ENCODE peak calls at places on chromosomes 4 and X, in ten cellular contexts. X is uterus, B is progenitor cell of endocrine pancreas, O is stomach, U is A549, L is mesothelial cell of epicardium, T is HCT116, C is GM23338, M is OCI-LY7, D is AG10803. N is an unnamed sample.

GRCh38 chr4:3766207-3766790 is at the start of gene ADRA2C:
- DNase-seq in B (no peak), X (peak), T (no peak), C (peak), D (peak), U (peak), O (no peak), L (no peak), M (no peak), N (no peak)

GRCh38 chr4:26896636-26897035 is 36.0 kb downstream of the STIM2 start:
- DNase-seq in C (no peak), T (no peak), X (no peak), L (no peak), B (no peak), U (no peak), D (peak), O (no peak), M (no peak), N (no peak)

GRCh38 chr4:39976945-39977488 is 694 bp downstream of the PDS5A start:
- DNase-seq in D (no peak), B (peak), O (peak), T (no peak), U (no peak), L (peak), M (no peak), C (peak), X (peak), N (peak)

GRCh38 chr4:48968814-48969213 is 17.3 kb upstream of the CWH43 start:
- DNase-seq in X (no peak), U (no peak), M (no peak), D (peak), T (no peak), C (no peak), L (no peak), O (no peak), B (no peak), N (no peak)

GRCh38 chrX:7746861-7747260 is 96.1 kb upstream of the VCX start:
- DNase-seq in M (no peak), U (no peak), L (no peak), T (no peak), C (no peak), O (no peak), D (peak), X (no peak), B (no peak), N (no peak)

GRCh38 chrX:101668143-101668542 is 8.5 kb upstream of the ARMCX2 start:
- DNase-seq in U (no peak), L (no peak), M (no peak), O (no peak), C (no peak), B (no peak), T (no peak), X (no peak), D (no peak), N (no peak)

GRCh38 chr4:139823746-139824145 is 158.1 kb downstream of the MGST2 start:
- DNase-seq in C (no peak), L (no peak), B (no peak), T (no peak), U (no peak), M (no peak), D (no peak), O (no peak), X (no peak), N (no peak)

GRCh38 chr4:100117749-100118148 is 72.5 kb downstream of the DDIT4L start:
- DNase-seq in D (no peak), T (no peak), B (no peak), L (no peak), X (no peak), U (no peak), M (no peak), C (no peak), O (no peak), N (no peak)

GRCh38 chrX:39162322-39162721 is 361.1 kb downstream of the MID1IP1 start:
- DNase-seq in U (no peak), B (no peak), T (no peak), X (peak), L (no peak), O (no peak), M (no peak), D (no peak), C (peak), N (peak)

GRCh38 chrX:103845165-103845653 is 13.2 kb upstream of the RAB9B start:
- DNase-seq in M (peak), L (no peak), D (peak), U (peak), X (peak), B (peak), O (peak), C (peak), T (peak), N (peak)

GRCh38 chr4:39406763-39407583 is at the start of gene KLB:
- DNase-seq in M (no peak), X (no peak), O (no peak), B (no peak), D (peak), C (no peak), T (no peak), L (no peak), U (peak), N (no peak)

GRCh38 chr4:181957088-181957487 is 286.1 kb upstream of the TENM3 start:
- DNase-seq in O (no peak), T (no peak), D (peak), B (no peak), L (no peak), C (no peak), M (no peak), U (no peak), X (no peak), N (no peak)

GRCh38 chr4:176538217-176538925 is 218.6 kb downstream of the SPCS3 start:
- DNase-seq in C (no peak), M (no peak), D (peak), O (no peak), L (no peak), T (no peak), X (no peak), U (peak), B (no peak), N (no peak)
- TF ChIP-seq CTCF in C (no peak), M (no peak), D (no peak), O (no peak), L (no peak), T (no peak), X (no peak), U (no peak), B (no peak), N (no peak)

DNA sequence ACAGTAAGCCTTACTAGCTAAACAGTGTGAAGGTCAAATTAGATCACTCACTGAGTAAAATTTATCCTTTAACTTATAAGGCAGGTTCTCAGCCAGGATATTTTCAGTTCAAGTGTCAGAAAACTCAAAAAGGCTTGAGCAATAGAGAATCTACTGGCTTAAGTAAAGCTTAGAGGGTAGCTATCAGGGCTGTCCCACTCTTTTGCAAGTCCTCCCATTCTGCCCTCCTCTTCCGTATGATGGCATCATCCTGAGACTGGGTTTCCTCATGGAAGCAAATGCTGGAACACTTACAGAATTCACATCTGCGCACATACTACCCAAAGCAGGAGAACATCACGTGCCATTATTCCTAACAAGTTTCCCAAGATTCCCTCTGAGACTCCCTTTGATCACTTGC is 55.0 kb downstream of the FBXL5 start:
- DNase-seq in U (no peak), O (no peak), C (no peak), T (no peak), B (no peak), D (no peak), L (no peak), M (no peak), X (no peak), N (no peak)
- TF ChIP-seq CTCF in U (no peak), O (no peak), C (no peak), T (no peak), B (no peak), D (no peak), L (no peak), M (no peak), X (no peak), N (no peak)

DNA sequence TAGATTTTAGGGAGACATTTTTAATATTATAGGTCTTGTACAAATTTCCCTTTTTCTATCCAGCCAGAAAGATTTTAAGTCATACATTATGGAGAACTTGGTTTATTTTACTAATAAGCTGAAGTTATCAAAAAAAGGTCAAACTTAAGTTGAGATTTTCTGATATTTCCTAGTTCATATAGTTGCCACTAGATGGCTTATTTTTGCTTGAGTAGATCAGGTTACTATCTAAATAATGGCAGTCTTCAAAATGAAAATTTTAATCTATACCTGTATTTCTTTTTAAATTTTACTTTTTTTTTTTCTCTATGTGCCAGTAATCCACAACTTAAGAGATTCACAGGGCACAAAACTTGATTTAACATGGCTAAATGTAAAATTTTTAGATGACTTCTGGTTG is 52.3 kb downstream of the USP9X start:
- DNase-seq in C (peak), O (no peak), M (peak), D (no peak), U (no peak), L (no peak), T (no peak), X (no peak), B (no peak), N (no peak)
- TF ChIP-seq CTCF in C (peak), O (no peak), M (peak), D (peak), U (peak), L (peak), T (no peak), X (no peak), B (peak), N (no peak)

DNA sequence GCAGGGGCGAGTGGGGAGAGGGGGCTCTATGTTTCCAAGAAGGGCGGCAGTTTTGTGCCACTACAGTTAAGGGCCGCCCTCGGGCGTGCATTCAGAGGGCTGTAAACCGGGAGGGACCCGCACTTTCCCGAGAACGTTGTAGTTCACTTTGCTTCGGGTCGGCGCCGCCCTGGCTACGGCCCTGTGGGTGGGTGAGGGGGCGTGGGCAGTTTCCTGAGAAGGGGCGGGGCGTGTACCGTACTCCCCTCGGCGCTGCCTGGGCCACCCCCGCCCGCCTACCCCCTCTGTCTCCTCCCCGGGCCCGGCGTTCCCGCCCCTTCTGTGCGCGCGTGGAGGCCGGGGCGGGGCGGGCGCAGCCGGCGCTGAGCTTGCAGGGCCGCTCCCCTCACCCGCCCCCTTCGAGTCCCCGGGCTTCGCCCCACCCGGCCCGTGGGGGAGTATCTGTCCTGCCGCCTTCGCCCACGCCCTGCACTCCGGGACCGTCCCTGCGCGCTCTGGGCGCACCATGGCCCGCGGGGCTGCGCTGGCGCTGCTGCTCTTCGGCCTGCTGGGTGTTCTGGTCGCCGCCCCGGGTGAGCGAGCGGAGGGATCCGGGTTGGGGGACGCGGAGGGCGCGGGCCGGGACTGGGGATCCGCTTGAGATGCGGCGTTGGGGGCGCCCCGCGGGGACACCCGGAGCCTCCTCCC is at the start of gene CD99:
- DNase-seq in T (no peak), C (peak), O (peak), L (peak), M (peak), D (peak), B (peak), U (peak), X (peak), N (peak)
- TF ChIP-seq CTCF in T (no peak), C (no peak), O (no peak), L (no peak), M (no peak), D (no peak), B (no peak), U (no peak), X (no peak), N (no peak)

DNA sequence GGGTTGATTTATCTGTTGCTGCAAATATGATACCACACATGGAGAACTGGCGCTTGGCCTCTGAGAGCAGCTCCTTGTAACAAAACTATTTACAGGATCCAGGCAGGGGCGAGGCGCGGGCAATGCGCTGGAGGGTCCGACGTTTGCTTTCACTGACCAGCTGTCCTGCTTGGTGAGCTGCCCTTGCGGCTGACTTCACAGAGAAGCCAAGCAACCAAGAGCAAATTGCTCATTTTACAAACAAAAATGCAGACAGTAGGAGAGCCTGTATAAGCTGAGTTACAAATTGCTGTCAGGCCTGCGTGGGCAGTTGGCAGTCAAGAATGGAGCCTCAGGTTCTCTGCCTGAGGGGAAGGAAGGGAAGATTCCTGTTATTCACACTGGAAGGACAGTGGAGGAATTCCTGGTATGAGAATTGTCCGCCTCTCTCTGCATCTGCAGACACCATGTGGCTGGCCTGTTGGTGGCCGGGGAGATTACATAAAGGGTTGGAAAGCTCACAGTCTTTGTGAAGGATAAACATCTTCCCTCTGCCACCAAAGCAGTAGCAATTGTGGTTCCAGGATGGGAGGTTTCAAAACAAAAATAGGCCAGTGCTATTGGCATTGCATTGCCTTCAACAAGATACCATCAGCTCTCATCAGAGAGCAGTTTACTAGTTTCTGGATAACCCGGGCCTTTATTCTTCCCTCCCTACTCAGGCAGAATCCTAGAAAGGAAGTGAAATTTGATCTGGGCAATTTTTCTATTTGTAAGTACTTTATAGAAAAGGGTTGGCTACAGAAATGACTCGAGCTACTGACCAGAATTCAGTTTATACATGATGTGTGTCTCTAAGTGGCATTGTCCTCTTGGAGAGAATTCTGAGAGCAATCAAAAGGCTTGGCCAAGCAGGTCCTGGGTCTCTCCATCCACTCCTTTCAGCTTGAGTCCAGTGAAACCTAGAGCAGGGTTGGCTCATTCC is 192.4 kb upstream of the LEF1 start:
- DNase-seq in L (peak), X (no peak), U (no peak), O (no peak), B (no peak), M (no peak), T (no peak), D (peak), C (peak), N (no peak)
- TF ChIP-seq CTCF in L (no peak), X (no peak), U (no peak), O (no peak), B (no peak), M (no peak), T (no peak), D (no peak), C (no peak), N (no peak)

N was measured in GM13976.